ENCODE peak calls at places on chromosomes 13 and 19, in six cellular contexts. A is fibroblast of lung, M is right cardiac atrium, E is upper lobe of right lung, K is Panc1, S is SK-N-SH. J is an unnamed sample.

GRCh38 chr13:30373727-30374126 is 48.6 kb upstream of the UBE2L5 start:
- DNase-seq in A (no peak), M (no peak), E (no peak), K (no peak), S (no peak), J (no peak)

GRCh38 chr19:7512400-7512851 is 3.5 kb upstream of the ZNF358 start:
- DNase-seq in A (no peak), M (no peak), E (no peak), K (no peak), S (no peak), J (no peak)

GRCh38 chr19:530133-531008 is 1.2 kb upstream of the CDC34 start:
- DNase-seq in A (no peak), M (no peak), E (no peak), K (no peak), S (no peak), J (no peak)

GRCh38 chr13:104843328-104843727 is 1692.1 kb downstream of the EFNB2 start:
- DNase-seq in A (no peak), M (no peak), E (no peak), K (no peak), S (no peak), J (no peak)

GRCh38 chr13:34250151-34250550 is 432.2 kb downstream of the RFC3 start:
- DNase-seq in A (no peak), M (no peak), E (no peak), K (no peak), S (no peak), J (no peak)

GRCh38 chr13:33722216-33722900 is 95.6 kb upstream of the RFC3 start:
- DNase-seq in A (peak; percentile 34), M (no peak), E (no peak), K (no peak), S (no peak), J (no peak)

GRCh38 chr19:50418186-50419021 is at the start of gene SPIB:
- DNase-seq in A (no peak), M (no peak), E (no peak), K (no peak), S (no peak), J (no peak)

GRCh38 chr13:95388420-95389079 is 87.3 kb upstream of the ABCC4 start:
- DNase-seq in A (no peak), M (no peak), E (no peak), K (no peak), S (no peak), J (no peak)

GRCh38 chr19:53977991-53978731 is 13.3 kb upstream of the CACNG6 start:
- DNase-seq in A (peak; percentile 69), M (peak; percentile 73), E (no peak), K (peak; percentile 97), S (peak; percentile 93), J (no peak)

GRCh38 chr19:16952046-16952445 is 63.2 kb downstream of the F2RL3 start:
- DNase-seq in A (no peak), M (no peak), E (peak; percentile 45), K (no peak), S (no peak), J (no peak)

GRCh38 chr13:49436890-49437289 is 7.0 kb downstream of the CAB39L start:
- DNase-seq in A (peak; percentile 82), M (peak; percentile 61), E (no peak), K (no peak), S (no peak), J (no peak)

GRCh38 chr13:99969934-99970760 is 1.4 kb downstream of the ZIC5 start:
- DNase-seq in A (no peak), M (no peak), E (no peak), K (no peak), S (no peak), J (no peak)

GRCh38 chr13:76024151-76024550 is 388.0 kb downstream of the LMO7 start:
- DNase-seq in A (no peak), M (no peak), E (no peak), K (no peak), S (no peak), J (no peak)

GRCh38 chr13:76023644-76024043 is 387.5 kb downstream of the LMO7 start:
- DNase-seq in A (no peak), M (no peak), E (no peak), K (no peak), S (no peak), J (no peak)

GRCh38 chr13:76029088-76029487 is 393.0 kb downstream of the LMO7 start:
- DNase-seq in A (no peak), M (no peak), E (no peak), K (no peak), S (no peak), J (no peak)

GRCh38 chr13:76027131-76027530 is 391.0 kb downstream of the LMO7 start:
- DNase-seq in A (no peak), M (no peak), E (no peak), K (no peak), S (no peak), J (no peak)

DNA sequence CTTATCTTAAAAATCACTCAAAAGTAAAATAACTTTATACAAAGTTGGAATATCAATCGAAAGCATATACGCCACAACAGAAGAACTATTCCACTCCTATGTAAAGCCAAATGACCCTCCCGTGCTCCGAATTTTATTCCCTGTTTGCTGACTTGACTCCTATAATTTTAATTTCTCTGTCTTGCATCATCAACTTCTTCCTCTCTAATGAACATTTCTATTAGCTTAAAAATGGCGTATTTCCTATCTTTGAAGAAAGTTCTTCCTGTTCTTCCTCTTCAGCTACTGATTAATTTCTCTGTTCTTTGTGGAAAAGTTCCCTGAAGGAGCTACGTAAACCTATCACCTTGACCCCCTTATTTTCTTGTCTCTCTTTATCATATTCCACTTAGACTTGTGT is 389.3 kb downstream of the LMO7 start:
- DNase-seq in A (no peak), M (no peak), E (no peak), K (no peak), S (no peak), J (no peak)
- H3K4me1 ChIP-seq in A (no peaks in the 10 kb centered on the region), M (no peaks in the 10 kb centered on the region), E (no peaks in the 10 kb centered on the region), K (no peaks in the 10 kb centered on the region), S (no peaks in the 10 kb centered on the region), J (no peaks in the 10 kb centered on the region)

GRCh38 chr13:44906230-44906629 is 83.0 kb downstream of the NUFIP1 start:
- DNase-seq in A (no peak), M (no peak), E (no peak), K (no peak), S (no peak), J (no peak)
- H3K27ac ChIP-seq in A (no peak overlapping the region), M (peak overlapping the region; percentile 42), E (no peak overlapping the region), K (no peak overlapping the region), S (peak overlapping the region; percentile 89), J (peak overlapping the region; percentile 81)

GRCh38 chr19:35560271-35560670 is 3.2 kb downstream of the ATP4A start:
- DNase-seq in A (no peak), M (no peak), E (no peak), K (no peak), S (no peak), J (no peak)
- H3K27me3 ChIP-seq in A (peaks cover 23% of the 10 kb centered on the region), M (no peaks in the 10 kb centered on the region), E (peaks cover 21% of the 10 kb centered on the region), K (peaks cover 8% of the 10 kb centered on the region), S (peaks cover 64% of the 10 kb centered on the region), J (no peaks in the 10 kb centered on the region)

DNA sequence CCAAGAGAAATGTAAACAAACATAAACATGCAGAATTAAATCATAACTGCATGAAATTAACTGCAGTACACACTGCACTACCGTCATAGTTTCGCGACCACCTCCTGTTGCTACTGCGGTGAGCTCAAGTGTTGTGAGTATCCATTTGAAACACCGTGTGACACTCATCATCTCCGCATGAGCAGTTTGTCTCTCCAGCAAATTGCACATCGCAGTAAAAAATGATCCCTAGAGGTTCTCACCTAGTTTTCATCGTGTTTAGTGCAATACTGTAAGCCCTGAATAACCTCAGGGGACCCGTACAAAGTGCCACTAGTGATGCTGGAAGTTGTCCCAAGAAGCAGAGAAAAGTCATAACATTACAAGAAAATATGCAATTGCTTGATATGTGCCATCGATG is 147.7 kb downstream of the DPF1 start:
- DNase-seq in A (no peak), M (no peak), E (no peak), K (no peak), S (no peak), J (no peak)
- H3K4me1 ChIP-seq in A (peaks cover 8% of the 10 kb centered on the region), M (no peaks in the 10 kb centered on the region), E (no peaks in the 10 kb centered on the region), K (peaks cover 19% of the 10 kb centered on the region), S (peaks cover 7% of the 10 kb centered on the region), J (no peaks in the 10 kb centered on the region)

GRCh38 chr13:110399801-110400200 is 92.7 kb downstream of the COL4A2 start:
- DNase-seq in A (peak; percentile 85), M (no peak), E (no peak), K (no peak), S (no peak), J (no peak)
- H3K27ac ChIP-seq in A (no peak overlapping the region), M (peak overlapping the region; percentile 22), E (no peak overlapping the region), K (no peak overlapping the region), S (peak overlapping the region; percentile 94), J (no peak overlapping the region)